ENCODE peak calls at places on chromosomes 4 and X, in seven cellular contexts. O is brain microvascular endothelial cell, S is GM23338, R is GM10248, I is ovary, J is B cell, P is osteocyte. V is an unnamed sample.

GRCh38 chr4:109552240-109552639 is 7.8 kb upstream of the MCUB start:
- DNase-seq in O (no peak), S (no peak), R (no peak), I (no peak), J (no peak), P (no peak), V (no peak)

GRCh38 chr4:108988514-108989195 is 225.8 kb upstream of the ETNPPL start:
- DNase-seq in O (no peak), S (no peak), R (no peak), I (no peak), J (no peak), P (no peak), V (peak; percentile 17)

GRCh38 chrX:34638116-34638515 is 19.0 kb downstream of the TMEM47 start:
- DNase-seq in O (no peak), S (peak; percentile 51), R (no peak), I (no peak), J (no peak), P (no peak), V (no peak)

GRCh38 chrX:18983711-18984380 is at the start of gene PHKA2:
- DNase-seq in O (peak; percentile 24), S (peak; percentile 61), R (no peak), I (no peak), J (no peak), P (peak; percentile 86), V (peak; percentile 41)

GRCh38 chr4:94171616-94172015 is 36.0 kb upstream of the SMARCAD1 start:
- DNase-seq in O (no peak), S (peak; percentile 42), R (no peak), I (no peak), J (no peak), P (no peak), V (no peak)

GRCh38 chr4:55736605-55737183 is 82.9 kb upstream of the EXOC1L start:
- DNase-seq in O (no peak), S (peak; percentile 37), R (peak; percentile 17), I (no peak), J (no peak), P (no peak), V (no peak)

GRCh38 chr4:88742561-88742960 is 44.9 kb upstream of the NAP1L5 start:
- DNase-seq in O (peak; percentile 8), S (no peak), R (no peak), I (no peak), J (no peak), P (no peak), V (no peak)

GRCh38 chrX:145002776-145003175 is 244.5 kb upstream of the SPANXN1 start:
- DNase-seq in O (peak; percentile 16), S (no peak), R (no peak), I (no peak), J (no peak), P (no peak), V (no peak)

GRCh38 chrX:7131621-7132020 is 15.9 kb upstream of the STS start:
- DNase-seq in O (no peak), S (no peak), R (no peak), I (no peak), J (no peak), P (no peak), V (no peak)

DNA sequence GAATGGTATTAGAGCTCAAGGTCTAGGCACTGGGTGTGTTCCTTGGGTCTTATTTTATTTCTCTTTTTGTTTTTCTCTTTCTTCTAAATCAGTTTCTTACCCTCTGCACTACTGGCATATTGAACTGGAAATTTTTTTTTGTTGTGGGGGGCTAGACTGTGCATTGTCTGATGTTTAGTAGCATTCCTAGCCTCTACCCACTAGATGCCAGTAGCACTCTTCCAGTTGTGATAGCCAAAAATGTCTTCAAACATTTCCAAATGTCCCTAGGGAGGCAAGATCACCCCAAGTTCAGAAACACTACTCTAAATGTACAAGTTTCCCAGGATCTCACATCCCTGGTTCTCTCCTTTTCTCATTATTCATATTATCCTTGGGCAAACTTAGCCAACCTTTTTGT is 69.8 kb upstream of the AMOT start:
- DNase-seq in O (no peak), S (no peak), R (no peak), I (no peak), J (no peak), P (no peak), V (no peak)
- TF ChIP-seq CTCF in O (no peak), S (peak; percentile 41), R (no peak), I (no peak), J (no peak), P (no peak), V (no peak)

GRCh38 chrX:153441296-153441695 is 4.6 kb downstream of the TREX2 start:
- DNase-seq in O (no peak), S (no peak), R (no peak), I (no peak), J (no peak), P (no peak), V (no peak)

GRCh38 chrX:153440556-153441135 is 5.2 kb downstream of the TREX2 start:
- DNase-seq in O (no peak), S (no peak), R (no peak), I (no peak), J (no peak), P (no peak), V (no peak)

GRCh38 chrX:153435845-153436244 is 10.0 kb downstream of the TREX2 start:
- DNase-seq in O (no peak), S (no peak), R (no peak), I (no peak), J (no peak), P (no peak), V (no peak)

GRCh38 chrX:153439977-153440376 is 5.9 kb downstream of the TREX2 start:
- DNase-seq in O (no peak), S (no peak), R (no peak), I (no peak), J (no peak), P (no peak), V (no peak)

GRCh38 chrX:153438522-153438921 is 7.3 kb downstream of the TREX2 start:
- DNase-seq in O (no peak), S (no peak), R (no peak), I (no peak), J (no peak), P (no peak), V (peak; percentile 12)
- TF ChIP-seq CTCF in O (peak; percentile 60), S (peak; percentile 58), R (peak; percentile 10), I (no peak), J (no peak), P (peak; percentile 51), V (no peak)

DNA sequence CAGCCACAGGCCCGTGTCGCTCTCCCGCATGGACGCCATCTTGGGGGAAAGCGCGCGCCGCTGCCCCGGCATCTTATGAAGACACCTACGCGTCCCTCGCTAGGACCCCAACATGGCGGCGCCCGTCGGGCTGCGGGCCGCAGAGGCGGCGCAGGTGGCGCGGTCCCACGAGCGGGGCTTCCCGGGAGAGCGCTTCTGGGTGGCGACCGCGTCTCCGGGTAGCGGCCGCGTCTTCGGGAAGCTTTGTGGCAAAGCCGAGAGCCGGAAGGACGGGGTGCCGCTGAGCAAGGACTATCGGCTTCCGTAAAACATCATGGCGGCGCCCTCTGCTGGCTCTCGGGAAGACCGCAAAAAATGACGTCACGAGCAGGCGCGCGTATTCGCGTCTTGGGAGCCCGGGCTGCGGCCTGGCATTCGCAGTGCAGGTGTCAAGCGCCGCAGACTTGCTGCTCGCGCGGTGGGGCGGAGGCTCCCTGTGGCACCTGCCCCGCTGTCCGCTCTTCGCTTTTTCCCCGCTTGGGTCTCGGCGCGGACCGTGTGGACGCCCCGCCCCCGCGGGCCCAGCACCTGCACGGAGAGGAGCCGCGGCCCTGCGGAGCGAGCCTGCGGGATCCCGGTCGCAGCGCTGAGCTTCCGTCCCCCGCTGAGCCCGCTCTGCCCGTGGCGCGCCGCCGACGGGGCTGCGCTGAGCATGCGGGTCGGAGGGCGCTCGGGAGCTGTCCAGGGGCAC is at the start of gene NELFA:
- DNase-seq in O (peak; percentile 84), S (peak; percentile 99), R (peak; percentile 95), I (peak; percentile 94), J (peak; percentile 96), P (peak; percentile 97), V (peak; percentile 96)
- TF ChIP-seq CTCF in O (peak; percentile 37), S (peak; percentile 31), R (no peak), I (peak; percentile 80), J (no peak), P (peak; percentile 58), V (peak; percentile 43)

GRCh38 chr4:8591626-8592365 is 769 bp upstream of the CPZ start:
- DNase-seq in O (no peak), S (peak; percentile 40), R (no peak), I (peak; percentile 52), J (no peak), P (no peak), V (no peak)
- TF ChIP-seq CTCF in O (no peak), S (no peak), R (no peak), I (no peak), J (no peak), P (no peak), V (no peak)

GRCh38 chr4:154018659-154019058 is 229.8 kb upstream of the SFRP2 start:
- DNase-seq in O (no peak), S (peak; percentile 80), R (no peak), I (no peak), J (no peak), P (no peak), V (peak; percentile 61)
- TF ChIP-seq CTCF in O (peak; percentile 43), S (peak; percentile 91), R (no peak), I (no peak), J (no peak), P (peak; percentile 42), V (peak; percentile 36)

DNA sequence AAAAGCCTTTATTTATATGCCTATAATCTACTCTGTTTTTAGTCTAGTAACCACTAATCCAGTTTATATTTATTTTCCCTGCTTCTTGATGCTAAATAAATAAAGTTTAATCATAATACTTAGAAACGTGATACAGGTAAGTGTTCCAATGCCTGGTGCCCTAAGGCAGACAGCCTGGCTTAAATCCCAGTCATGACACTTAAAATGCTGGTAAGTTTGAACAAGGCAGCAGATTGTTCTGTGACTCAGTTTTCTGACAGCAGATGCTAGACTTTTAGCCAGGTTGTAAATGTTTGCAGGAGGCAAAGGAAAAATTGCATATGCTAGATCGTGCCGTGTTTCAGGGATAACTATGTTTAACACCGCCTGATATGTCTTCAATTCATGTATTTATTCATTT is 2661.6 kb downstream of the PCDH7 start:
- DNase-seq in O (no peak), S (no peak), R (no peak), I (no peak), J (no peak), P (no peak), V (no peak)
- TF ChIP-seq CTCF in O (no peak), S (no peak), R (no peak), I (no peak), J (no peak), P (no peak), V (no peak)

DNA sequence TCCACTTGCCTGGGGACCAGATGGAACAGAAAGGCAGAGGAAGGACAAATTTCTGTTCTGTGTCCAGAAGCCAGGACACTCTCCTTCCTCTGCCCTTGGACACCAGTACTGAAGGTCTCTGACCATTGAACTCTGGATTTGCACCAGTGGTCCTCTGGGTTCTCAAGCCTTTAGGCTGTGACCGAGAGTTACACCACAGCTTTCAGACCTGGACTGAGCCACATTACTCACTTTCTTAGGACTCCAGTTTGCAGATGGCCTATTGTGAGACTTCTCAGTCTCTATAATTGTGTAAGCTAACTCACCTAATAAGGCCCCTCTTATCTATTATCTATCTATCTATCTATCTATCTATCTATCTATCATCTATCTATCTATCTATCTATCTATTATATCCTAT is 295.3 kb upstream of the GALNTL6 start:
- DNase-seq in O (no peak), S (no peak), R (no peak), I (no peak), J (no peak), P (no peak), V (no peak)
- TF ChIP-seq CTCF in O (no peak), S (no peak), R (no peak), I (no peak), J (no peak), P (no peak), V (no peak)